ENCODE peak calls at places on chromosome 2, in nine cellular contexts. T is heart left ventricle, U is amniotic stem cell, W is Ammon's horn, J is HFFc6, L is SHP77, D is T-cell, E is upper lobe of right lung, G is activated T-cell treated with anti-CD3 and anti-CD28 coated beads for 1 hour. O is an unnamed sample.

GRCh38 chr2:145845207-145845894 is 1325.4 kb upstream of the ZEB2 start:
- DNase-seq in G (no peak), W (no peak), E (no peak), T (no peak), U (no peak), L (peak; percentile 29), J (no peak), D (no peak), O (no peak)

GRCh38 chr2:54722641-54723299 is 692 bp upstream of the EML6 start:
- DNase-seq in D (no peak), J (peak; percentile 40), U (no peak), W (no peak), E (no peak), L (peak; percentile 30), G (no peak), T (no peak), O (no peak)

GRCh38 chr2:96324716-96325037 is 440 bp upstream of the ITPRIPL1 start:
- DNase-seq in T (no peak), J (no peak), L (no peak), D (no peak), W (no peak), E (no peak), U (no peak), G (no peak), O (no peak)

GRCh38 chr2:222837643-222838056 is 23.2 kb upstream of the ACSL3 start:
- DNase-seq in D (no peak), L (no peak), U (no peak), T (no peak), G (no peak), J (no peak), W (no peak), E (no peak), O (no peak)

GRCh38 chr2:54909006-54909405 is 141.2 kb downstream of the RTN4 start:
- DNase-seq in J (peak; percentile 57), T (no peak), E (no peak), L (no peak), U (no peak), G (no peak), W (no peak), D (no peak), O (no peak)

GRCh38 chr2:176137249-176137573 is 7.7 kb downstream of the HOXD8 start:
- DNase-seq in E (no peak), T (no peak), U (no peak), G (no peak), J (no peak), D (no peak), L (no peak), W (no peak), O (no peak)

GRCh38 chr2:201810592-201810991 is 4.3 kb downstream of the CDK15 start:
- DNase-seq in T (no peak), G (no peak), E (no peak), J (no peak), W (no peak), L (no peak), D (no peak), U (no peak), O (no peak)

GRCh38 chr2:133390151-133390550 is 178.1 kb downstream of the NCKAP5 start:
- DNase-seq in W (no peak), T (no peak), D (no peak), E (no peak), J (peak; percentile 20), L (no peak), G (no peak), U (no peak), O (no peak)

GRCh38 chr2:63639344-63639743 is 50.6 kb downstream of the MDH1 start:
- DNase-seq in E (no peak), U (no peak), L (no peak), G (no peak), J (no peak), T (no peak), D (no peak), W (no peak), O (no peak)

GRCh38 chr2:240465765-240466578 is 30.5 kb downstream of the GPC1 start:
- DNase-seq in U (no peak), W (peak; percentile 2), T (peak; percentile 41), G (no peak), E (no peak), J (no peak), D (no peak), L (no peak), O (no peak)

GRCh38 chr2:20728114-20728758 is 61.3 kb downstream of the GDF7 start:
- DNase-seq in U (no peak), T (no peak), E (no peak), L (no peak), G (no peak), W (no peak), J (no peak), D (no peak), O (no peak)

GRCh38 chr2:55604027-55604565 is 13.3 kb downstream of the PPP4R3B start:
- DNase-seq in W (no peak), G (no peak), L (no peak), E (no peak), J (peak; percentile 7), U (no peak), T (no peak), D (no peak), O (no peak)

GRCh38 chr2:127625146-127625943 is 20.6 kb upstream of the GPR17 start:
- DNase-seq in W (no peak), T (peak; percentile 30), L (no peak), U (no peak), G (no peak), J (no peak), D (no peak), E (peak; percentile 62), O (no peak)

GRCh38 chr2:160918909-160919503 is 241.2 kb upstream of the TANK start:
- DNase-seq in J (peak; percentile 17), E (peak; percentile 85), U (no peak), T (peak; percentile 74), D (peak; percentile 19), G (peak; percentile 2), L (peak; percentile 34), W (peak; percentile 16), O (peak; percentile 5)

GRCh38 chr2:12718662-12719399 is 2.1 kb downstream of the TRIB2 start:
- DNase-seq in U (no peak), D (peak; percentile 29), G (peak; percentile 16), L (no peak), T (no peak), J (no peak), E (no peak), W (no peak), O (peak; percentile 22)

GRCh38 chr2:56185101-56185581 is 1.4 kb downstream of the CCDC85A start:
- DNase-seq in L (peak; percentile 42), U (no peak), W (peak; percentile 34), T (peak; percentile 49), D (no peak), G (no peak), E (peak; percentile 65), J (no peak), O (no peak)

GRCh38 chr2:21363364-21363763 is 239.6 kb downstream of the TDRD15 start:
- DNase-seq in G (no peak), D (no peak), T (no peak), U (no peak), E (no peak), J (no peak), W (no peak), L (no peak), O (no peak)

GRCh38 chr2:190534310-190535118 is at the start of gene NEMP2:
- DNase-seq in U (no peak), L (peak; percentile 94), D (peak; percentile 81), G (peak; percentile 65), W (peak; percentile 68), J (peak; percentile 11), T (peak; percentile 86), E (peak; percentile 93), O (peak; percentile 83)

GRCh38 chr2:18077211-18077610 is 198.7 kb downstream of the KCNS3 start:
- DNase-seq in G (no peak), E (no peak), T (no peak), D (no peak), L (no peak), U (no peak), J (no peak), W (no peak), O (no peak)

GRCh38 chr2:207505728-207506127 is 24.0 kb upstream of the CREB1 start:
- DNase-seq in J (peak; percentile 79), U (peak; percentile 40), W (peak; percentile 1), L (no peak), G (no peak), E (no peak), D (no peak), T (no peak), O (no peak)

GRCh38 chr2:205903549-205904129 is 182.3 kb downstream of the INO80D start:
- DNase-seq in G (no peak), E (no peak), T (no peak), J (no peak), D (no peak), U (no peak), L (peak; percentile 63), W (no peak), O (no peak)

GRCh38 chr2:232892843-232893242 is 22.8 kb downstream of the SNORC start:
- DNase-seq in E (peak; percentile 47), U (no peak), D (no peak), L (no peak), W (no peak), J (no peak), T (no peak), G (no peak), O (no peak)

GRCh38 chr2:127128508-127128907 is 21.6 kb upstream of the BIN1 start:
- DNase-seq in J (no peak), T (no peak), U (no peak), G (no peak), L (no peak), W (peak; percentile 72), D (no peak), E (peak; percentile 85), O (no peak)

GRCh38 chr2:163734911-163735691 is 707 bp downstream of the FIGN start:
- DNase-seq in G (no peak), D (no peak), E (no peak), J (no peak), W (no peak), T (no peak), U (no peak), L (peak; percentile 12), O (no peak)

GRCh38 chr2:30339071-30339470 is 107.7 kb downstream of the LBH start:
- DNase-seq in G (no peak), J (no peak), L (no peak), D (no peak), U (no peak), T (no peak), W (no peak), E (no peak), O (no peak)

GRCh38 chr2:149885468-149885867 is 297.9 kb upstream of the MMADHC start:
- DNase-seq in J (no peak), U (no peak), E (no peak), D (no peak), T (no peak), W (peak; percentile 53), L (peak; percentile 36), G (no peak), O (no peak)

GRCh38 chr2:46885376-46885775 is 30.2 kb downstream of the MCFD2 start:
- DNase-seq in L (no peak), W (no peak), U (no peak), D (no peak), J (peak; percentile 49), G (no peak), T (no peak), E (no peak), O (no peak)

GRCh38 chr2:136297974-136298373 is 180.0 kb upstream of the CXCR4 start:
- DNase-seq in J (no peak), L (no peak), E (no peak), W (no peak), D (no peak), T (no peak), U (no peak), G (no peak), O (no peak)

GRCh38 chr2:40363631-40364030 is 88.3 kb downstream of the SLC8A1 start:
- DNase-seq in W (no peak), U (no peak), D (no peak), T (no peak), E (no peak), L (no peak), J (no peak), G (no peak), O (no peak)

GRCh38 chr2:17877811-17878221 is 651 bp upstream of the KCNS3 start:
- DNase-seq in W (peak; percentile 20), L (no peak), D (no peak), T (no peak), E (no peak), U (no peak), G (no peak), J (no peak), O (no peak)

GRCh38 chr2:28635251-28635650 is 116.4 kb upstream of the PPP1CB start:
- DNase-seq in E (no peak), J (no peak), T (peak; percentile 70), W (no peak), G (no peak), D (no peak), L (no peak), U (no peak), O (no peak)